ENCODE peak calls at places on chromosomes 1 and 21, in ten cellular contexts. M is Panc1; C is skeletal muscle cell; W is RWPE1; H is activated T-helper 1 cell treated with anti-CD3 and anti-CD28 coated beads, Interleukin-2, amount 50 U/mL, for 16 hours; T is COLO829; S is ACHN; I is small intestine; L is naive thymus-derived CD8-positive, alpha-beta T cell; A is substantia nigra. U is an unnamed sample.

GRCh38 chr1:56910441-56910985 is 55.3 kb downstream of the C8B start:
- DNase-seq in M (no peak), C (no peak), W (no peak), H (no peak), T (no peak), S (no peak), I (no peak), L (no peak), A (no peak), U (no peak)

GRCh38 chr21:17688912-17689874 is 76.5 kb upstream of the BTG3 start:
- DNase-seq in M (no peak), C (no peak), W (peak; percentile 46), H (peak; percentile 32), T (peak; percentile 68), S (peak; percentile 2), I (peak; percentile 5), L (peak; percentile 22), A (peak; percentile 8), U (no peak)

GRCh38 chr1:55727010-55727409 is 511.8 kb upstream of the USP24 start:
- DNase-seq in M (no peak), C (peak; percentile 51), W (peak; percentile 81), H (no peak), T (no peak), S (peak; percentile 14), I (no peak), L (no peak), A (no peak), U (peak; percentile 44)

GRCh38 chr1:232319106-232319505 is 310.8 kb downstream of the SIPA1L2 start:
- DNase-seq in M (no peak), C (no peak), W (peak; percentile 29), H (no peak), T (no peak), S (no peak), I (no peak), L (no peak), A (no peak), U (no peak)

GRCh38 chr1:181791721-181792120 is 269.8 kb downstream of the ZNF648 start:
- DNase-seq in M (no peak), C (no peak), W (no peak), H (no peak), T (no peak), S (no peak), I (no peak), L (no peak), A (no peak), U (no peak)

GRCh38 chr1:27626031-27626935 is 8.7 kb downstream of the FGR start:
- DNase-seq in M (no peak), C (no peak), W (no peak), H (no peak), T (no peak), S (no peak), I (no peak), L (no peak), A (no peak), U (no peak)

GRCh38 chr1:234559152-234559916 is 50.6 kb downstream of the IRF2BP2 start:
- DNase-seq in M (no peak), C (no peak), W (no peak), H (no peak), T (no peak), S (no peak), I (no peak), L (no peak), A (no peak), U (no peak)

GRCh38 chr1:46285730-46286477 is 17.5 kb downstream of the LRRC41 start:
- DNase-seq in M (no peak), C (peak; percentile 38), W (no peak), H (no peak), T (no peak), S (no peak), I (no peak), L (peak; percentile 12), A (no peak), U (no peak)

GRCh38 chr1:99005537-99005942 is 879 bp upstream of the PLPPR5 start:
- DNase-seq in M (no peak), C (no peak), W (no peak), H (no peak), T (no peak), S (no peak), I (no peak), L (no peak), A (no peak), U (no peak)

GRCh38 chr1:96313216-96313615 is 408.4 kb upstream of the PTBP2 start:
- DNase-seq in M (no peak), C (peak; percentile 64), W (peak; percentile 5), H (no peak), T (no peak), S (no peak), I (no peak), L (no peak), A (no peak), U (peak; percentile 38)

GRCh38 chr1:152533327-152533938 is 19.2 kb downstream of the CRCT1 start:
- DNase-seq in M (peak; percentile 33), C (no peak), W (peak; percentile 58), H (no peak), T (peak; percentile 48), S (peak; percentile 71), I (peak; percentile 63), L (no peak), A (no peak), U (no peak)

GRCh38 chr1:213448360-213448759 is 397.3 kb downstream of the RPS6KC1 start:
- DNase-seq in M (no peak), C (no peak), W (no peak), H (no peak), T (no peak), S (no peak), I (no peak), L (no peak), A (no peak), U (no peak)

GRCh38 chr1:24373044-24373443 is 40.5 kb downstream of the STPG1 start:
- DNase-seq in M (no peak), C (no peak), W (no peak), H (no peak), T (no peak), S (no peak), I (no peak), L (no peak), A (no peak), U (no peak)

GRCh38 chr1:227330279-227330678 is 12.0 kb upstream of the CDC42BPA start:
- DNase-seq in M (no peak), C (no peak), W (no peak), H (no peak), T (no peak), S (no peak), I (no peak), L (no peak), A (no peak), U (no peak)

GRCh38 chr1:228020686-228021525 is 14.1 kb downstream of the WNT3A start:
- DNase-seq in M (no peak), C (no peak), W (no peak), H (no peak), T (no peak), S (no peak), I (no peak), L (no peak), A (no peak), U (no peak)

GRCh38 chr1:240193699-240194098 is 102.0 kb downstream of the FMN2 start:
- DNase-seq in M (no peak), C (no peak), W (no peak), H (no peak), T (no peak), S (no peak), I (no peak), L (no peak), A (no peak), U (no peak)

GRCh38 chr1:198922638-198923430 is 284.0 kb downstream of the PTPRC start:
- DNase-seq in M (no peak), C (no peak), W (no peak), H (no peak), T (no peak), S (no peak), I (no peak), L (no peak), A (no peak), U (no peak)

GRCh38 chr1:24486296-24487065 is 16.2 kb upstream of the RCAN3 start:
- DNase-seq in M (no peak), C (no peak), W (no peak), H (no peak), T (no peak), S (no peak), I (no peak), L (peak; percentile 69), A (no peak), U (no peak)

GRCh38 chr1:43912607-43913006 is 21.0 kb upstream of the ARTN start:
- DNase-seq in M (no peak), C (no peak), W (peak; percentile 83), H (no peak), T (no peak), S (no peak), I (no peak), L (no peak), A (no peak), U (peak; percentile 12)